ENCODE peak calls at places on chromosomes 16 and 17, in four cellular contexts. Z is MM.1S; E is hypothalamus; X is activated gamma-delta T cell treated with anti-CD3 and anti-CD28 coated beads, Interleukin-2, amount 50 U/mL, for 16 hours. M is an unnamed sample.

GRCh38 chr17:59914274-59914854 is 21.4 kb downstream of the RPS6KB1 start:
- DNase-seq in Z (peak), E (no peak), X (no peak), M (peak)

GRCh38 chr16:49776085-49776501 is 79.8 kb downstream of the ZNF423 start:
- DNase-seq in Z (no peak), E (peak), X (no peak), M (no peak)

GRCh38 chr17:2064980-2065785 is 10.3 kb downstream of the HIC1 start:
- DNase-seq in Z (no peak), E (no peak), X (peak), M (peak)

GRCh38 chr17:50661795-50662391 is 27.2 kb downstream of the ABCC3 start:
- DNase-seq in Z (peak), E (no peak), X (no peak), M (peak)

GRCh38 chr17:8581002-8581658 is 49.4 kb downstream of the MYH10 start:
- DNase-seq in Z (no peak), E (no peak), X (no peak), M (no peak)

GRCh38 chr16:30063278-30063892 is 2.2 kb upstream of the ALDOA start:
- DNase-seq in Z (no peak), E (no peak), X (no peak), M (no peak)

GRCh38 chr16:70749006-70749678 is 51.8 kb downstream of the VAC14 start:
- DNase-seq in Z (no peak), E (no peak), X (no peak), M (no peak)

GRCh38 chr16:85293899-85294642 is 181.8 kb upstream of the CIBAR2 start:
- DNase-seq in Z (no peak), E (no peak), X (no peak), M (no peak)

GRCh38 chr17:199806-200603 is 18.6 kb upstream of the DOC2B start:
- DNase-seq in Z (no peak), E (no peak), X (no peak), M (no peak)

GRCh38 chr17:56727876-56728617 is 105.7 kb downstream of the C17orf67 start:
- DNase-seq in Z (no peak), E (no peak), X (no peak), M (no peak)

GRCh38 chr16:72299684-72300243 is 127.8 kb upstream of the PMFBP1 start:
- DNase-seq in Z (no peak), E (no peak), X (no peak), M (no peak)

GRCh38 chr16:50067290-50067853 is 1.6 kb downstream of the HEATR3 start:
- DNase-seq in Z (peak), E (no peak), X (peak), M (no peak)

GRCh38 chr17:81033535-81034167 is 1.3 kb upstream of the BAIAP2 start:
- DNase-seq in Z (no peak), E (no peak), X (no peak), M (no peak)

M was measured in K562.